ENCODE peak calls at places on chromosomes 5 and 9, in eight cellular contexts. One of them, this sample, is unnamed.

GRCh38 chr9:107213080-107213479 is 70.0 kb upstream of the RAD23B start:
- DNase-seq in A549: no peak
- DNase-seq in heart left ventricle: no peak
- DNase-seq in upper lobe of left lung: no peak
- DNase-seq in HCT116: no peak
- DNase-seq in ovary: no peak
- DNase-seq in stomach: no peak
- DNase-seq in uterus: no peak
- DNase-seq in this sample: peak; percentile 37

GRCh38 chr5:40521108-40521785 is 158.5 kb upstream of the PTGER4 start:
- DNase-seq in HCT116: no peak
- DNase-seq in upper lobe of left lung: no peak
- DNase-seq in A549: no peak
- DNase-seq in heart left ventricle: no peak
- DNase-seq in ovary: no peak
- DNase-seq in stomach: no peak
- DNase-seq in uterus: no peak
- DNase-seq in this sample: no peak

GRCh38 chr5:52770287-52770939 is 17.3 kb upstream of the ITGA1 start:
- DNase-seq in stomach: no peak
- DNase-seq in A549: no peak
- DNase-seq in upper lobe of left lung: no peak
- DNase-seq in uterus: no peak
- DNase-seq in ovary: no peak
- DNase-seq in HCT116: no peak
- DNase-seq in heart left ventricle: no peak
- DNase-seq in this sample: no peak

GRCh38 chr5:91668261-91668660 is 285.1 kb upstream of the ARRDC3 start:
- DNase-seq in ovary: no peak
- DNase-seq in upper lobe of left lung: no peak
- DNase-seq in stomach: no peak
- DNase-seq in uterus: no peak
- DNase-seq in heart left ventricle: no peak
- DNase-seq in A549: no peak
- DNase-seq in HCT116: no peak
- DNase-seq in this sample: no peak

GRCh38 chr9:1978941-1979340 is 36.2 kb upstream of the SMARCA2 start:
- DNase-seq in uterus: no peak
- DNase-seq in HCT116: no peak
- DNase-seq in heart left ventricle: peak; percentile 44
- DNase-seq in A549: no peak
- DNase-seq in ovary: no peak
- DNase-seq in upper lobe of left lung: no peak
- DNase-seq in stomach: no peak
- DNase-seq in this sample: no peak

GRCh38 chr5:82549263-82549662 is 271.1 kb upstream of the RPS23 start:
- DNase-seq in A549: no peak
- DNase-seq in stomach: no peak
- DNase-seq in HCT116: no peak
- DNase-seq in ovary: no peak
- DNase-seq in upper lobe of left lung: no peak
- DNase-seq in heart left ventricle: no peak
- DNase-seq in uterus: no peak
- DNase-seq in this sample: no peak

GRCh38 chr5:170551076-170551475 is 47.3 kb downstream of the KCNIP1 start:
- DNase-seq in upper lobe of left lung: no peak
- DNase-seq in stomach: no peak
- DNase-seq in uterus: no peak
- DNase-seq in HCT116: no peak
- DNase-seq in A549: no peak
- DNase-seq in ovary: no peak
- DNase-seq in heart left ventricle: no peak
- DNase-seq in this sample: no peak

GRCh38 chr5:122262107-122262506 is 49.9 kb upstream of the SNCAIP start:
- DNase-seq in HCT116: no peak
- DNase-seq in upper lobe of left lung: no peak
- DNase-seq in uterus: no peak
- DNase-seq in heart left ventricle: no peak
- DNase-seq in A549: no peak
- DNase-seq in ovary: no peak
- DNase-seq in stomach: no peak
- DNase-seq in this sample: no peak

DNA sequence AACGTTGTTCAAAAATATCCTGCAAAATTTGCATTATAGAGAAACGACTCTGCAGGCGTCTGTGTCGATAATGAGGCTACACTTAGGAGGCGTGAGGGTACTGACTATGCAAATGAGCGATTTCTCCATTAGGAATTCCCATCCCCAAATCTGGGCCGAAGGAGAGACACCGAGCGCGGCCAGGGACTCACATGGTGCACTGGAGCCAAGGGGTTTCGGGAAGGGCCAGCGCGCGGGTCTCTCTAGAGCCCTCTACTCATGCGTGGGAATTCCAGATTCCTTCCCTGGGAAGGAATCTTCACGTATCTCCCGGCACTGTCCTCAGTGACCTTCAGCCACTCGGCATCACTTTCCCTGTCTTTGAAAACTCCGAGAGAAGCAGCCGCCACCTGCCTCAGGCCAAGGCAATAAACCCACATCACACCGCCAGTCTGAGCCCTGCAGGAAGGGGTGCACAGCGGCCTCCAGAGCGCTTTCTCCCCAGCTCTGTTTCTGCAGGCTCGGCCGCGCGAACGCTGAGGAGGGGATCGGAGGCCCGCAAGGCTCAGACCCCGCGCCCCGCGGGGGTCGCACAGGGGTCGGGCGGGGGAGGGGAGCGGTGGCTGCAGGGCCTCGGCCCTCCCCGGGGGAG is 653 bp upstream of the DENND4C start:
- DNase-seq in A549: peak; percentile 76
- DNase-seq in stomach: no peak
- DNase-seq in heart left ventricle: peak; percentile 58
- DNase-seq in HCT116: peak; percentile 36
- DNase-seq in upper lobe of left lung: peak; percentile 93
- DNase-seq in uterus: no peak
- DNase-seq in ovary: peak; percentile 85
- DNase-seq in this sample: peak; percentile 95
- H3K27ac ChIP-seq in A549: peak overlapping the region; percentile 93
- H3K27ac ChIP-seq in stomach: peak overlapping the region; percentile 96
- H3K27ac ChIP-seq in heart left ventricle: peak overlapping the region; percentile 99
- H3K27ac ChIP-seq in HCT116: peak overlapping the region; percentile 97
- H3K27ac ChIP-seq in upper lobe of left lung: peak overlapping the region; percentile 99
- H3K27ac ChIP-seq in uterus: peak overlapping the region; percentile 95
- H3K27ac ChIP-seq in ovary: peak overlapping the region; percentile 98
- H3K27ac ChIP-seq in this sample: peak overlapping the region; percentile 98

GRCh38 chr9:124809211-124809610 is 32.3 kb downstream of the OLFML2A start:
- DNase-seq in heart left ventricle: no peak
- DNase-seq in HCT116: no peak
- DNase-seq in upper lobe of left lung: no peak
- DNase-seq in A549: no peak
- DNase-seq in ovary: no peak
- DNase-seq in uterus: no peak
- DNase-seq in stomach: no peak
- DNase-seq in this sample: no peak

GRCh38 chr9:124812401-124813016 is 35.6 kb downstream of the OLFML2A start:
- DNase-seq in HCT116: peak; percentile 84
- DNase-seq in uterus: peak; percentile 95
- DNase-seq in stomach: no peak
- DNase-seq in heart left ventricle: peak; percentile 68
- DNase-seq in ovary: no peak
- DNase-seq in A549: peak; percentile 86
- DNase-seq in upper lobe of left lung: no peak
- DNase-seq in this sample: no peak

GRCh38 chr9:124808246-124808956 is 31.5 kb downstream of the OLFML2A start:
- DNase-seq in heart left ventricle: no peak
- DNase-seq in ovary: no peak
- DNase-seq in uterus: no peak
- DNase-seq in A549: no peak
- DNase-seq in upper lobe of left lung: no peak
- DNase-seq in HCT116: no peak
- DNase-seq in stomach: no peak
- DNase-seq in this sample: no peak

GRCh38 chr9:124810513-124811355 is 33.8 kb downstream of the OLFML2A start:
- DNase-seq in ovary: no peak
- DNase-seq in HCT116: peak; percentile 74
- DNase-seq in uterus: no peak
- DNase-seq in stomach: no peak
- DNase-seq in A549: peak; percentile 80
- DNase-seq in upper lobe of left lung: no peak
- DNase-seq in heart left ventricle: peak; percentile 28
- DNase-seq in this sample: no peak

DNA sequence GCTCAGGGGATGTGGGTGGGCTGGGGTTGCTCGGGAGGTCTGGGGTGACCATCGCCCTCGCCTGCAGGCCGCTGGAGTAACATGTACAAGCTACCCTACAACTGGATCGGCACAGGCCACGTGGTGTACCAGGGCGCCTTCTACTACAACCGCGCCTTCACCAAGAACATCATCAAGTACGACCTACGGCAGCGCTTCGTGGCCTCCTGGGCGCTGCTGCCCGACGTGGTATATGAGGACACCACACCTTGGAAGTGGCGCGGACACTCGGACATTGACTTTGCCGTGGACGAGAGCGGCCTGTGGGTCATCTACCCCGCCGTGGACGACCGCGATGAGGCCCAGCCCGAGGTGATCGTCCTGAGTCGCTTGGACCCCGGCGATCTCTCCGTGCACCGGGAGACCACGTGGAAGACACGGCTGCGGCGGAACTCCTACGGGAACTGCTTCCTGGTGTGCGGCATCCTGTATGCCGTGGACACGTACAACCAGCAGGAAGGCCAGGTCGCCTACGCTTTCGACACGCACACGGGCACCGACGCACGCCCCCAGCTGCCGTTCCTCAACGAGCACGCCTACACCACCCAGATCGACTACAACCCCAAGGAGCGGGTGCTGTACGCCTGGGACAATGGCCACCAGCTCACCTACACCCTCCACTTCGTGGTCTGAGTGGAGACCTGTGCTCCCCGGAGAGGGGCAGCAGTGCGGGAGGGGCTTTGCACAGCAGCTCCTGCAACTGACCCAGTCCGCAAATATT is 33.0 kb downstream of the OLFML2A start:
- DNase-seq in uterus: no peak
- DNase-seq in ovary: no peak
- DNase-seq in A549: no peak
- DNase-seq in stomach: no peak
- DNase-seq in upper lobe of left lung: peak; percentile 79
- DNase-seq in heart left ventricle: no peak
- DNase-seq in HCT116: no peak
- DNase-seq in this sample: no peak
- TF ChIP-seq POLR2A in uterus: no peak
- TF ChIP-seq POLR2A in ovary: no peak
- TF ChIP-seq POLR2A in A549: no peak
- TF ChIP-seq POLR2A in stomach: no peak
- TF ChIP-seq POLR2A in upper lobe of left lung: no peak
- TF ChIP-seq POLR2A in heart left ventricle: no peak
- TF ChIP-seq POLR2A in HCT116: no peak
- TF ChIP-seq POLR2A in this sample: no peak

GRCh38 chr9:114583776-114584175 is 3.8 kb upstream of the ATP6V1G1 start:
- DNase-seq in uterus: no peak
- DNase-seq in upper lobe of left lung: no peak
- DNase-seq in A549: no peak
- DNase-seq in heart left ventricle: no peak
- DNase-seq in HCT116: no peak
- DNase-seq in stomach: no peak
- DNase-seq in ovary: no peak
- DNase-seq in this sample: no peak

GRCh38 chr9:114583371-114583770 is 4.2 kb upstream of the ATP6V1G1 start:
- DNase-seq in HCT116: no peak
- DNase-seq in A549: no peak
- DNase-seq in uterus: no peak
- DNase-seq in ovary: no peak
- DNase-seq in heart left ventricle: no peak
- DNase-seq in stomach: no peak
- DNase-seq in upper lobe of left lung: no peak
- DNase-seq in this sample: no peak

DNA sequence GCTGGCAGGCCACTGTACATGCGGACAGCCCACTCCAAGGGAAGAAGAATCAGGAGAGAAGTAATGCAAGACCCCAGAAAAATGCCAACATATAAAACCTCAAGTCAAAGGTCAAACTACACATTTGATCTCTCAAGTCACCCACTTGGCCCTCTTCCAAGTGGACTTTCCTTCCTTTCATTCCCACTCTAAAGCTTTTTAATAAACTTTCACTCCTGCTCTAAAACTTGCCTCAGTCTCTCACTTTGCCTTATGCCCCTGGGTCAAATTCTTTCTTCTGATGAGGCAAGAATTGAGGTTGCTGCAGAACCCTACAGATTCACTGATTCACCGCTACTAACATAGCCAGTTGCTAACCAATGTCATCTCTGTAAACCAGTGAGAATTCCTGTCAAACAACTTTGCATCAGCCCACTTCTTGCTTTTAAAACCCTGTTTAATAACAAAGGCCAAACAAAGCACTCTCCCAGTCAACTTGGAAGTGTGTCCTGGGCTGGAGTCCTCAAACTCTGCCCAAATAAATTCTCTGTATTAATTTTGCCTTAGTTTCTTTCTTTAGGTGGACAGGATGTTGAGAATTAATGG is 6.9 kb upstream of the ATP6V1G1 start:
- DNase-seq in stomach: no peak
- DNase-seq in upper lobe of left lung: no peak
- DNase-seq in HCT116: no peak
- DNase-seq in uterus: no peak
- DNase-seq in A549: no peak
- DNase-seq in heart left ventricle: no peak
- DNase-seq in ovary: no peak
- DNase-seq in this sample: no peak
- H3K27ac ChIP-seq in stomach: no peak overlapping the region
- H3K27ac ChIP-seq in upper lobe of left lung: no peak overlapping the region
- H3K27ac ChIP-seq in HCT116: no peak overlapping the region
- H3K27ac ChIP-seq in uterus: no peak overlapping the region
- H3K27ac ChIP-seq in A549: no peak overlapping the region
- H3K27ac ChIP-seq in heart left ventricle: no peak overlapping the region
- H3K27ac ChIP-seq in ovary: no peak overlapping the region
- H3K27ac ChIP-seq in this sample: no peak overlapping the region

GRCh38 chr9:68975644-68976043 is 38.3 kb downstream of the PRKACG start:
- DNase-seq in uterus: no peak
- DNase-seq in stomach: no peak
- DNase-seq in ovary: no peak
- DNase-seq in HCT116: no peak
- DNase-seq in heart left ventricle: no peak
- DNase-seq in A549: no peak
- DNase-seq in upper lobe of left lung: no peak
- DNase-seq in this sample: no peak

GRCh38 chr9:68974901-68975300 is 39.0 kb downstream of the PRKACG start:
- DNase-seq in upper lobe of left lung: peak; percentile 10
- DNase-seq in HCT116: no peak
- DNase-seq in A549: no peak
- DNase-seq in stomach: no peak
- DNase-seq in ovary: no peak
- DNase-seq in heart left ventricle: no peak
- DNase-seq in uterus: no peak
- DNase-seq in this sample: no peak

GRCh38 chr9:68973619-68974018 is 40.3 kb downstream of the PRKACG start:
- DNase-seq in upper lobe of left lung: no peak
- DNase-seq in stomach: no peak
- DNase-seq in heart left ventricle: peak; percentile 55
- DNase-seq in HCT116: no peak
- DNase-seq in uterus: no peak
- DNase-seq in A549: no peak
- DNase-seq in ovary: no peak
- DNase-seq in this sample: no peak

GRCh38 chr9:68978054-68978453 is 35.9 kb downstream of the PRKACG start:
- DNase-seq in HCT116: no peak
- DNase-seq in uterus: no peak
- DNase-seq in A549: no peak
- DNase-seq in ovary: no peak
- DNase-seq in heart left ventricle: no peak
- DNase-seq in stomach: no peak
- DNase-seq in upper lobe of left lung: no peak
- DNase-seq in this sample: no peak

GRCh38 chr9:68974431-68974830 is 39.5 kb downstream of the PRKACG start:
- DNase-seq in ovary: no peak
- DNase-seq in uterus: no peak
- DNase-seq in A549: no peak
- DNase-seq in upper lobe of left lung: no peak
- DNase-seq in heart left ventricle: no peak
- DNase-seq in HCT116: no peak
- DNase-seq in stomach: no peak
- DNase-seq in this sample: no peak
- TF ChIP-seq POLR2A in ovary: no peak
- TF ChIP-seq POLR2A in uterus: no peak
- TF ChIP-seq POLR2A in A549: no peak
- TF ChIP-seq POLR2A in upper lobe of left lung: no peak
- TF ChIP-seq POLR2A in heart left ventricle: no peak
- TF ChIP-seq POLR2A in HCT116: no peak
- TF ChIP-seq POLR2A in stomach: no peak
- TF ChIP-seq POLR2A in this sample: no peak

This sample was measured in esophagus muscularis mucosa.